ENCODE peak calls at places on chromosomes 5 and 9, in six cellular contexts. H, M, Q, C, D and A are unnamed samples.
A peak's percentile ranks its signal among the peaks of the same experiment; 100 is the strongest.

GRCh38 chr9:23768861-23769260 is 57.2 kb downstream of the ELAVL2 start:
- DNase-seq in D (no peak), Q (no peak), M (peak; percentile 28), C (no peak), H (no peak), A (no peak)

GRCh38 chr5:77944757-77945340 is 168.7 kb upstream of the TBCA start:
- DNase-seq in Q (no peak), M (no peak), H (no peak), C (no peak), D (no peak), A (no peak)

GRCh38 chr9:129218918-129219317 is 40.9 kb upstream of the IER5L start:
- DNase-seq in Q (no peak), C (no peak), M (no peak), D (no peak), H (no peak), A (no peak)

GRCh38 chr5:90954951-90955635 is 396.5 kb downstream of the ADGRV1 start:
- DNase-seq in D (no peak), M (no peak), Q (no peak), C (no peak), H (no peak), A (no peak)

GRCh38 chr5:67817652-67818051 is 397.9 kb upstream of the PIK3R1 start:
- DNase-seq in Q (no peak), H (no peak), C (no peak), D (no peak), M (no peak), A (no peak)

GRCh38 chr9:37800631-37801286 is at the start of gene DCAF10:
- DNase-seq in D (peak; percentile 83), Q (peak; percentile 86), H (peak; percentile 84), M (peak; percentile 83), C (peak; percentile 72), A (peak; percentile 83)

GRCh38 chr5:21820527-21820926 is 1032.6 kb downstream of the CDH12 start:
- DNase-seq in C (no peak), H (no peak), Q (no peak), M (no peak), D (no peak), A (no peak)

GRCh38 chr9:134494273-134494815 is 147.3 kb upstream of the COL5A1 start:
- DNase-seq in Q (no peak), C (no peak), M (no peak), D (no peak), H (no peak), A (no peak)